ENCODE peak calls at places on chromosomes 6 and 20, in eight cellular contexts. H, Z, N, O, U, C, B and Y are unnamed samples.

GRCh38 chr6:1222426-1223311 is 89.2 kb upstream of the FOXQ1 start:
- DNase-seq in O (no peak), U (no peak), B (no peak), Z (no peak), H (no peak), N (no peak), C (no peak), Y (no peak)

GRCh38 chr6:115782612-115783011 is 278.1 kb downstream of the FRK start:
- DNase-seq in O (no peak), C (no peak), H (no peak), B (no peak), Z (no peak), N (no peak), U (no peak), Y (no peak)

GRCh38 chr6:169991913-169992312 is 240.5 kb downstream of the ERMARD start:
- DNase-seq in O (no peak), C (no peak), U (no peak), B (no peak), Z (no peak), H (peak), N (no peak), Y (no peak)

GRCh38 chr20:50762045-50762422 is 30.7 kb downstream of the PARD6B start:
- DNase-seq in N (no peak), B (peak), U (no peak), H (no peak), O (no peak), C (no peak), Z (no peak), Y (no peak)

GRCh38 chr6:124517339-124517738 is 444.9 kb upstream of the RNF217 start:
- DNase-seq in U (no peak), N (no peak), Z (no peak), C (no peak), B (no peak), H (no peak), O (no peak), Y (no peak)

GRCh38 chr6:45432944-45433343 is 55.2 kb upstream of the SUPT3H start:
- DNase-seq in C (no peak), O (no peak), H (no peak), N (no peak), Z (no peak), U (no peak), B (no peak), Y (no peak)

GRCh38 chr6:39338406-39338805 is 15.9 kb upstream of the KCNK16 start:
- DNase-seq in U (no peak), O (no peak), Z (no peak), C (no peak), N (no peak), B (no peak), H (no peak), Y (no peak)

GRCh38 chr20:40506567-40506966 is 182.5 kb downstream of the MAFB start:
- DNase-seq in B (peak), Z (peak), O (peak), C (peak), U (peak), N (peak), H (peak), Y (peak)

GRCh38 chr20:37644605-37645004 is 49.2 kb upstream of the CTNNBL1 start:
- DNase-seq in N (no peak), B (no peak), C (no peak), Z (no peak), U (no peak), H (no peak), O (no peak), Y (no peak)

GRCh38 chr20:1824834-1825233 is 70.4 kb upstream of the SIRPA start:
- DNase-seq in N (no peak), C (no peak), H (no peak), Z (no peak), U (no peak), B (no peak), O (no peak), Y (no peak)

GRCh38 chr6:25903467-25904099 is 26.9 kb downstream of the SLC17A2 start:
- DNase-seq in C (no peak), Z (no peak), U (no peak), O (no peak), N (no peak), B (no peak), H (no peak), Y (no peak)

GRCh38 chr6:85041376-85041775 is 277.0 kb upstream of the TBX18 start:
- DNase-seq in Z (no peak), H (no peak), B (no peak), N (no peak), O (no peak), U (peak), C (no peak), Y (no peak)

GRCh38 chr6:49849121-49849907 is 17.0 kb downstream of the CRISP1 start:
- DNase-seq in Z (peak), U (peak), B (no peak), C (no peak), H (no peak), N (no peak), O (no peak), Y (no peak)

GRCh38 chr20:59958626-59959025 is 403 bp downstream of the CDH26 start:
- DNase-seq in H (no peak), O (no peak), C (no peak), B (no peak), N (no peak), Z (no peak), U (no peak), Y (no peak)

GRCh38 chr6:90123796-90124195 is 172.8 kb downstream of the BACH2 start:
- DNase-seq in Z (no peak), H (no peak), U (peak), N (no peak), O (no peak), C (no peak), B (no peak), Y (no peak)

GRCh38 chr6:28765978-28766351 is 157.8 kb downstream of the TRIM27 start:
- DNase-seq in N (no peak), Z (no peak), O (no peak), C (no peak), U (no peak), B (no peak), H (no peak), Y (no peak)

GRCh38 chr6:73134588-73134987 is 90.7 kb downstream of the KHDC1L start:
- DNase-seq in U (peak), N (peak), H (peak), O (no peak), B (no peak), C (no peak), Z (no peak), Y (no peak)

GRCh38 chr6:37204014-37204751 is 34.2 kb downstream of the PIM1 start:
- DNase-seq in U (no peak), H (peak), N (no peak), O (no peak), Z (no peak), C (peak), B (peak), Y (no peak)

GRCh38 chr6:16514249-16514648 is 247.0 kb downstream of the ATXN1 start:
- DNase-seq in Z (no peak), U (peak), H (no peak), N (no peak), C (no peak), B (no peak), O (no peak), Y (peak)

GRCh38 chr6:169101981-169102380 is 151.7 kb downstream of the THBS2 start:
- DNase-seq in C (no peak), H (no peak), N (no peak), Z (no peak), O (no peak), U (no peak), B (no peak), Y (no peak)

GRCh38 chr20:57306747-57307146 is 22.9 kb upstream of the SPO11 start:
- DNase-seq in U (no peak), C (no peak), Z (no peak), B (no peak), N (no peak), H (no peak), O (no peak), Y (no peak)

GRCh38 chr20:33010133-33010504 is 2.6 kb downstream of the BPIFB2 start:
- DNase-seq in Z (peak), N (no peak), C (peak), O (no peak), U (no peak), H (no peak), B (no peak), Y (no peak)

GRCh38 chr6:14655201-14655988 is 537.8 kb downstream of the CD83 start:
- DNase-seq in O (no peak), U (no peak), H (no peak), N (no peak), C (no peak), Z (no peak), B (no peak), Y (no peak)

GRCh38 chr20:10984899-10985298 is 311.1 kb upstream of the JAG1 start:
- DNase-seq in C (no peak), U (no peak), N (no peak), H (no peak), Z (peak), B (no peak), O (no peak), Y (no peak)

GRCh38 chr20:25538838-25539665 is 46.3 kb downstream of the NINL start:
- DNase-seq in Z (no peak), C (no peak), U (no peak), H (no peak), O (no peak), N (peak), B (peak), Y (no peak)

GRCh38 chr6:73774311-73774766 is 78.3 kb downstream of the CD109 start:
- DNase-seq in B (peak), C (no peak), O (peak), N (no peak), U (peak), H (no peak), Z (no peak), Y (peak)

GRCh38 chr6:113856011-113856551 is 1.1 kb upstream of the MARCKS start:
- DNase-seq in O (no peak), Z (peak), C (peak), U (peak), H (peak), N (no peak), B (peak), Y (no peak)
- TF ChIP-seq POLR2A in O (no peak), Z (no peak), C (no peak), U (no peak), H (no peak), N (no peak), B (no peak), Y (no peak)

GRCh38 chr6:33320315-33321181 is 3.0 kb upstream of the ZBTB22 start:
- DNase-seq in B (peak), N (no peak), C (peak), O (peak), H (no peak), U (no peak), Z (no peak), Y (peak)
- TF ChIP-seq POLR2A in B (no peak), N (no peak), C (no peak), O (no peak), H (no peak), U (no peak), Z (no peak), Y (no peak)

GRCh38 chr6:158286413-158286812 is 25.9 kb upstream of the TULP4 start:
- DNase-seq in N (no peak), H (no peak), U (no peak), B (no peak), C (no peak), O (no peak), Z (no peak), Y (no peak)

GRCh38 chr6:158287047-158287446 is 25.2 kb upstream of the TULP4 start:
- DNase-seq in U (no peak), N (no peak), B (no peak), O (no peak), C (no peak), H (no peak), Z (no peak), Y (no peak)

GRCh38 chr6:158285321-158285960 is 26.8 kb upstream of the TULP4 start:
- DNase-seq in U (no peak), Z (no peak), B (no peak), H (no peak), C (no peak), N (no peak), O (no peak), Y (no peak)

GRCh38 chr6:158284340-158285210 is 27.7 kb upstream of the TULP4 start:
- DNase-seq in U (peak), N (no peak), O (no peak), H (no peak), C (no peak), B (no peak), Z (peak), Y (no peak)

DNA sequence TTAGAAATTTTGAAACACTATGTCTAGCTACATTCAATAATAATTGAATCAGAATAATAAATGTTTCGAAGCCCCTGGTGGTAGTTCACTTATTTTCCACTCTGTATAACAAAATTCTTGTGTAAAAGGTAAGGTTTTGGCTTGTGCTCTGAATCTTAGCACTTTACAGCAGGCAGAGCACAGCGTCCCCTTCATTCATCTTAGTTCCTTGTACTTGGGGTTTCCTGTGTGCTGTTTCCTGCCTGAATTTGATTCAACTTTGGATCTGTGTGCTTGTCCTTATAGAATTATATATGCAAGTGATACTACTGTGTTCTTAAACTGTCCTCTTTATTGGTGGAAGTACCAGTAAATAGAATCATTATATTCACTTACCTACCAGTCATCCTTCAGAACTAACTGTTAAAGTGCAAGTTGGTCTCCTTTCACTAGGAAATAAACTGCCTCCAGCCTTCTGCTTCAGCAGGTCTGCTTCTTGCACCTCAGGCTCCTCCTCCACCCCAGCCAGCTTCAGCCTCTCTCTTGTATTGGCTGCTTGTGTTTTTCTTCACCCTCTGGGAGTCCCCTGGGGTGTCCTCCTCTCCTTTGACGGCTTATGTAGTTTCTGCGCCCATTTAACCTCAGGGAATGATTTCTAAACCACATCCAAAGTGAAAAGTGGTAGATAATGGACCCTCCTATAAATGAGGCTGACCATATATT is 28.8 kb upstream of the TULP4 start:
- DNase-seq in C (no peak), Z (no peak), U (peak), O (no peak), H (no peak), B (no peak), N (no peak), Y (no peak)
- TF ChIP-seq POLR2A in C (no peak), Z (no peak), U (no peak), O (no peak), H (no peak), B (no peak), N (no peak), Y (no peak)

GRCh38 chr6:21593412-21593926 is at the start of gene SOX4:
- DNase-seq in O (peak), U (peak), C (peak), Z (peak), N (peak), B (peak), H (peak), Y (peak)
- TF ChIP-seq POLR2A in O (peak), U (peak), C (no peak), Z (peak), N (no peak), B (peak), H (peak), Y (peak)

DNA sequence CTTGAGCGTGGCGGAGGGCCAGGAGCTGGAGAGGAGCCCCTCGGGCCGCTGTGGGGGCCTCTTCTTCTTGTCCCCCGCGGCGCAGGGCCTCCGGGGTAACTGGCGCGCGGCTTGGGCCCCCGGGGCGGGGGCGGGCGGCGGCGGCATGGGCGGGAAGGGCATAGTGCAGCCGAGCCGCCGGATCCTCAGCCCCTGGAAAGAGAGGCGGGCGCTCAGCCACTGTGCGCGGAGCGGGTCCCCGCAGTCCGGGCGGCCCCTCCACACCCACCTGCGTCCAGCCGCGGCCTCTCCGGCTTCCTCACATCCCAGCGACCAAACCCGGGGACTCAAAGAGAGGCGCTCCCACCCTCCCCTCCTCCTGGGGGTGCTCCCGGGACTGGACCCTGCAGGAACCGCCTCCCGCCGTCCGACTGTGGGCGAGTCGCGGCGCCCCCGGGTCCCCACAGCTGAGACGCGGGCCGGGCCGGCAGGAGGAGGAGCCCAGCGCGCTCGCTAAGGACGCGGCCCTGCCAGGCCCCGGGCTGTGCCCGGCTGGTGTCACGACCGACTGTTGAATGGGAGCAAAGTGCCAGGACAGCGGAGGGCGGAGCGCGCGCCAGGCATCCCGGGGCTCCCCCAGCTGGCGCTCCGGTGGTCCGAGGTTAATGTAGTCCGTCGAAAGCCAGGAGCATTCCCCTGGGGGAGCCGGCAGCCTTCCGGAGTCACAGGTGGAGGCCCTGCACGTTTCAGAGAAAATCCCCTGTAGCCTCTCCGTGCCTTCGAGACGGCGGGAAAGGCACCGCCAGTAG is at the start of gene PRR18:
- DNase-seq in O (no peak), N (peak), U (no peak), C (no peak), H (no peak), B (no peak), Z (no peak), Y (no peak)
- TF ChIP-seq POLR2A in O (no peak), N (no peak), U (no peak), C (no peak), H (no peak), B (no peak), Z (no peak), Y (no peak)

GRCh38 chr20:63885264-63886053 is 9.5 kb upstream of the DNAJC5 start:
- DNase-seq in C (peak), H (peak), Z (no peak), N (peak), U (no peak), B (no peak), O (no peak), Y (no peak)
- TF ChIP-seq POLR2A in C (no peak), H (no peak), Z (no peak), N (no peak), U (no peak), B (no peak), O (no peak), Y (no peak)

GRCh38 chr20:34110025-34111013 is 1.7 kb downstream of the EIF2S2 start:
- DNase-seq in B (no peak), H (no peak), C (no peak), U (peak), O (no peak), Z (no peak), N (no peak), Y (no peak)
- TF ChIP-seq POLR2A in B (no peak), H (no peak), C (no peak), U (no peak), O (no peak), Z (no peak), N (no peak), Y (no peak)

DNA sequence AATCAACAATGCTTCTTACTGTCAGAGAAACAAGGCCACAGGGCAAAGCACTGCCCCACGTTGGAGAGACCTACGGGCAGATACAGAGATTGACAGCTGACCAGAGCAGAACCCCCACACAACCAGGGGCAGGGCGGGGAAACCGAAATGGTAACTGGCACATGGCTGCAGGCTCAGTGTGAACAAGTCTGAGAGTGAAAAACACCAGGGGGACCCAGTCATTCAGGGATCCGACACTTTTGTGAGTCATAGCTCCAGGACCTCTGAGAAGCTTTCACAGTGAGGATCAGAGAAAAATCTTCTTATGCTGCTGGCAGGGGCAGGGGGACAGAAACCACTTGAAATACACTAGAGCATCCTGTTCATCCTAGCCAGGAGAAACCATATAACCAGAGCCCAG is 254.2 kb downstream of the C6orf118 start:
- DNase-seq in Z (no peak), O (no peak), C (no peak), H (no peak), B (no peak), U (peak), N (no peak), Y (no peak)
- TF ChIP-seq POLR2A in Z (no peak), O (no peak), C (no peak), H (no peak), B (no peak), U (no peak), N (no peak), Y (no peak)

GRCh38 chr20:54320148-54320607 is 112.3 kb downstream of the PFDN4 start:
- DNase-seq in B (no peak), Z (no peak), H (no peak), O (no peak), N (no peak), U (no peak), C (no peak), Y (no peak)
- TF ChIP-seq POLR2A in B (no peak), Z (no peak), H (no peak), O (no peak), N (no peak), U (no peak), C (no peak), Y (no peak)